ENCODE peak calls at places on chromosomes 4 and X, in four cellular contexts. V, C, M and L are unnamed samples.

GRCh38 chr4:128525939-128526630 is 238.5 kb upstream of the PGRMC2 start:
- DNase-seq in V (no peak), C (no peak), M (no peak), L (no peak)

GRCh38 chr4:105666693-105667092 is 41.8 kb downstream of the INTS12 start:
- DNase-seq in V (no peak), C (peak; percentile 43), M (peak; percentile 29), L (no peak)

GRCh38 chr4:8726344-8726851 is 133.8 kb downstream of the CPZ start:
- DNase-seq in V (no peak), C (no peak), M (no peak), L (no peak)

GRCh38 chr4:176210101-176210500 is 14.7 kb upstream of the SPATA4 start:
- DNase-seq in V (no peak), C (no peak), M (no peak), L (no peak)

GRCh38 chr4:1384675-1385372 is 21.4 kb downstream of the NKX1-1 start:
- DNase-seq in V (peak; percentile 11), C (no peak), M (no peak), L (no peak)

GRCh38 chrX:40262641-40263560 is 165.1 kb upstream of the BCOR start:
- DNase-seq in V (no peak), C (no peak), M (no peak), L (no peak)

GRCh38 chr4:12145768-12146167 is 717.1 kb upstream of the HS3ST1 start:
- DNase-seq in V (no peak), C (no peak), M (no peak), L (no peak)

GRCh38 chrX:1239681-1240142 is 27.3 kb upstream of the CRLF2 start:
- DNase-seq in V (peak; percentile 50), C (no peak), M (peak; percentile 77), L (peak; percentile 63)

GRCh38 chr4:53490161-53490915 is 100.9 kb downstream of the LNX1 start:
- DNase-seq in V (no peak), C (no peak), M (no peak), L (no peak)

GRCh38 chr4:1784789-1785591 is 8.1 kb upstream of the FGFR3 start:
- DNase-seq in V (peak; percentile 44), C (no peak), M (no peak), L (no peak)

GRCh38 chr4:101232074-101232776 is 115.1 kb downstream of the PPP3CA start:
- DNase-seq in V (no peak), C (peak; percentile 58), M (no peak), L (peak; percentile 53)

GRCh38 chr4:2059034-2059725 is at the start of gene NAT8L:
- DNase-seq in V (peak; percentile 27), C (no peak), M (peak; percentile 81), L (peak; percentile 45)

GRCh38 chr4:112775801-112776200 is 138.9 kb downstream of the LARP7 start:
- DNase-seq in V (no peak), C (no peak), M (no peak), L (no peak)

GRCh38 chr4:21688596-21689265 is 259.8 kb downstream of the KCNIP4 start:
- DNase-seq in V (no peak), C (no peak), M (no peak), L (no peak)

GRCh38 chrX:20654596-20655106 is 387.9 kb upstream of the RPS6KA3 start:
- DNase-seq in V (no peak), C (no peak), M (no peak), L (no peak)

GRCh38 chr4:184349283-184350039 is 124.9 kb downstream of the IRF2 start:
- DNase-seq in V (no peak), C (peak; percentile 2), M (no peak), L (no peak)

GRCh38 chr4:110854021-110854678 is 231.3 kb upstream of the PITX2 start:
- DNase-seq in V (no peak), C (no peak), M (no peak), L (no peak)

GRCh38 chr4:99949034-99949998 is 759 bp downstream of the H2AZ1 start:
- DNase-seq in V (peak; percentile 82), C (peak; percentile 93), M (peak; percentile 85), L (peak; percentile 97)

GRCh38 chr4:15931451-15932210 is 6.9 kb downstream of the FGFBP1 start:
- DNase-seq in V (no peak), C (no peak), M (no peak), L (no peak)

GRCh38 chr4:152643153-152644035 is 36.4 kb downstream of the TMEM154 start:
- DNase-seq in V (peak; percentile 18), C (peak; percentile 55), M (peak; percentile 80), L (peak; percentile 48)

GRCh38 chr4:152644130-152644529 is 35.7 kb downstream of the TMEM154 start:
- DNase-seq in V (no peak), C (no peak), M (no peak), L (no peak)

GRCh38 chr4:152635876-152636275 is 43.9 kb downstream of the TMEM154 start:
- DNase-seq in V (no peak), C (no peak), M (no peak), L (no peak)

DNA sequence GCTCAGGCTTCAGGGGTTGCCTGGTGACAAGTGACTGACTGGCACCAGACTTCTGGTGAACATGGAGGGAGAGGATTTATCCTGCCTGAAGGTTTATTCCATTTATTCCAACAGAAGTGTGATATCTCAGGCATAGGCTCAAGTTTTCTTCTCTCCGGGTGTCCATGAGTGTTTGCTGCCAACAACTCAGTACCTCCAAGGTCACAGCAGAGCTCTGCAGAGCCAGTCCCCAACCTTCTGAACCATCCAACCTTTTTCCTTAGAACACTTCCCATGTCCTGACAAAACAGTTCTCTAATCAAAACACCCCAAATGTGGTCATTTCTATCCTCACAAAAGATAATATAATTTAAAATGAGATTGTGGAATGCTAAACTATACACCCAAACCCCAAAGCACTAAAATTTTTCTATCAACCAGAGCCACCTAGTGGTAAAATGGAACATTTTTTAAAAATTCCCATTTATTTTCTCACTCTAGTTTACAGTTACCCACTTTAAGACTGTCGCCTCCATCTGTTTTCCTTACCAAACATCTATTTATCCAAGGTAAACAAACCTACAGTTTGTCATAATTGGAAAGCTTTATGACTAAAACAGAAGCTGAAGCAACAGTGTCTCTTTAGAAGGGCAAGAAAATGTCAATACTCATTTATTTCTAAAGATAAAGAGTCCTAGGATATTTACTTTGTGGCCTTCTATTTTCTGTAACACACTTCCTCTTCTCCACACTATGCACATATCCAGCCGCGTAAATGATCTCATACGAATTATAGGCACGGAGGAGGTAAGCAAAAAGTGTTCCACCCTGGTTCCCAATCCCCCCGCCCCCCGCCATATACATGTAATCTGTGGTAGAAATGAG is 39.5 kb downstream of the TMEM154 start:
- DNase-seq in V (no peak), C (peak; percentile 42), M (no peak), L (no peak)
- TF ChIP-seq CTCF in V (peak; percentile 63), C (peak; percentile 54), M (no peak), L (peak; percentile 94)

GRCh38 chr4:38226170-38226569 is 266.0 kb downstream of the PTTG2 start:
- DNase-seq in V (no peak), C (no peak), M (no peak), L (no peak)

GRCh38 chr4:38223801-38224236 is 263.6 kb downstream of the PTTG2 start:
- DNase-seq in V (no peak), C (no peak), M (no peak), L (no peak)

GRCh38 chr4:38224850-38225249 is 264.7 kb downstream of the PTTG2 start:
- DNase-seq in V (no peak), C (no peak), M (no peak), L (no peak)

GRCh38 chr4:38223306-38223705 is 263.1 kb downstream of the PTTG2 start:
- DNase-seq in V (no peak), C (no peak), M (no peak), L (no peak)
- TF ChIP-seq CTCF in V (no peak), C (no peak), M (no peak), L (no peak)

DNA sequence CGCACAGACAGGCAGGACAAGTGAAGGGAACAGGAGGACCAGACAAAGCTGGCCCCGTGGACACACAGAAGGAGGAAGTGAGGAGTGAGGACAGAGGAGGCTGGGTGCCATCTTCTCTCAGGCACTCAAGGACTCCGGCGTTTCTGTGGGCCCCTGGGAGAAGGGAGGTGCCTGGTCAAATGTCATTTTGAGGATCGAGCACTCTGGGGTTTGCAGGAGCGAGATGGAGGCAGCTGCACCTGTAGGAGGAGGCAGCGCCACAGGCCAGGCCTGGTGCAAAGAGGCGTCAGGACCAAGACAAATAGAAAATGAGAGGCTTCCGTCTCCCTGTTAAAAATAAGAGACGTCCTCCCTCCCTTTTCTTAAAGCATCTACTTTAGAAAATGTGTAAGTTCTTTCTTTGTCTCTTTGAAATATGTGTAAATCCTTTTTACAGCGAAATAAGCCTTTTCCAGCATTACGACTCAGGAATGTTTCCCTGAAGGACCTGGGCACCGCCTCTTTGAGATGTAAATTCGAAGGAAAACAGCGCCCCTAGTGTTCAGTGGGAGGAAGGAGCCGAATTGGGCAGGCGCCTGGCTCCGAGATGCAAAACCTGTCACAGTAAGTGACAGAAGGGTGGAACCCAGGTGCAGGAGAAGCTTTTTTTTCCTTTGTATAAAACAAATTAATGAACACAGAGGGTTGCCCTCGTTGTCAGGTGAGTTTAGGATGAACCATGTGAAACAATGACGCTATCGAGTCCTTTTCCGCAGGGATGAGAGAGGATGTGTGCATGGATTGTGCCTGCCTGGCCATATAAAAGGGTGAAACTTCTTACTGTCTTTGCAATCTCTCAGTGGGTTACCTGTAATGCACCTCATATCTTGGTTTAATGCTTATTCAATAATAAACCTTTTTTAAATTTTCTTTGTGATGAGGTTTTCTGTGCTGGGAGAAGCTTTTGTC is 1.4 kb upstream of the C4orf50 start:
- DNase-seq in V (no peak), C (peak; percentile 65), M (peak; percentile 73), L (peak; percentile 49)
- TF ChIP-seq CTCF in V (peak; percentile 88), C (peak; percentile 91), M (peak; percentile 92), L (peak; percentile 87)

GRCh38 chr4:156571146-156571545 is 400.5 kb downstream of the PDGFC start:
- DNase-seq in V (peak; percentile 27), C (no peak), M (no peak), L (no peak)

GRCh38 chr4:156578713-156579112 is 392.9 kb downstream of the PDGFC start:
- DNase-seq in V (no peak), C (no peak), M (no peak), L (no peak)

GRCh38 chr4:156578005-156578404 is 393.6 kb downstream of the PDGFC start:
- DNase-seq in V (no peak), C (no peak), M (no peak), L (no peak)

GRCh38 chr4:156576946-156577345 is 394.7 kb downstream of the PDGFC start:
- DNase-seq in V (no peak), C (no peak), M (no peak), L (no peak)

GRCh38 chr4:156575430-156576073 is 396.0 kb downstream of the PDGFC start:
- DNase-seq in V (no peak), C (no peak), M (no peak), L (no peak)
- TF ChIP-seq CTCF in V (no peak), C (no peak), M (no peak), L (no peak)

GRCh38 chrX:47854474-47854873 is 17.8 kb downstream of the ZNF81 start:
- DNase-seq in V (peak; percentile 9), C (peak; percentile 53), M (no peak), L (peak; percentile 47)
- TF ChIP-seq CTCF in V (peak; percentile 51), C (peak; percentile 54), M (no peak), L (peak; percentile 31)

GRCh38 chr4:40507977-40508376 is 121.7 kb downstream of the RBM47 start:
- DNase-seq in V (no peak), C (no peak), M (no peak), L (peak; percentile 23)
- TF ChIP-seq CTCF in V (no peak), C (no peak), M (no peak), L (no peak)